ENCODE peak calls at places on chromosomes 5 and 9, in four cellular contexts. Y is fibroblast of lung, D is IMR-90, W is dorsolateral prefrontal cortex. S is an unnamed sample.

GRCh38 chr9:91036826-91037510 is 235.3 kb downstream of the SYK start:
- DNase-seq in W (peak), Y (peak), D (peak), S (peak)

GRCh38 chr5:28523416-28523815 is 1485.0 kb upstream of the CDH9 start:
- DNase-seq in D (no peak), Y (no peak), W (no peak), S (no peak)

GRCh38 chr9:130820135-130820738 is 14.8 kb upstream of the ABL1 start:
- DNase-seq in D (no peak), Y (no peak), W (peak), S (no peak)

GRCh38 chr9:125141251-125141650 is 2.1 kb downstream of the SCAI start:
- DNase-seq in Y (peak), D (peak), W (no peak), S (no peak)

GRCh38 chr9:111644195-111644772 is 13.2 kb downstream of the DNAJC25 start:
- DNase-seq in D (no peak), Y (no peak), W (no peak), S (no peak)

GRCh38 chr9:82168585-82168984 is 180.0 kb downstream of the SPATA31D1 start:
- DNase-seq in Y (peak), D (peak), W (no peak), S (no peak)

GRCh38 chr5:111929892-111930291 is 172.9 kb upstream of the NREP start:
- DNase-seq in W (no peak), D (peak), Y (peak), S (peak)

GRCh38 chr9:18721267-18722079 is 247.5 kb downstream of the ADAMTSL1 start:
- DNase-seq in Y (no peak), W (no peak), D (no peak), S (no peak)

GRCh38 chr9:20831028-20831427 is 147.0 kb downstream of the FOCAD start:
- DNase-seq in W (no peak), Y (no peak), D (no peak), S (no peak)

GRCh38 chr5:145846087-145846486 is 10.9 kb upstream of the PRELID2 start:
- DNase-seq in Y (no peak), W (no peak), D (no peak), S (no peak)

GRCh38 chr5:23428705-23429104 is 78.7 kb upstream of the PRDM9 start:
- DNase-seq in W (no peak), D (no peak), Y (no peak), S (no peak)

GRCh38 chr9:16367605-16368424 is 502.7 kb downstream of the BNC2 start:
- DNase-seq in W (no peak), D (peak), Y (peak), S (no peak)

GRCh38 chr5:60945760-60946253 is 802 bp downstream of the NDUFAF2 start:
- DNase-seq in Y (peak), D (peak), W (no peak), S (no peak)

GRCh38 chr9:124291801-124292396 is 34.1 kb downstream of the NEK6 start:
- DNase-seq in D (no peak), Y (no peak), W (no peak), S (no peak)

GRCh38 chr9:127336086-127336485 is 60.9 kb upstream of the SLC2A8 start:
- DNase-seq in Y (peak), D (peak), W (no peak), S (no peak)

GRCh38 chr9:87128844-87129493 is 181.7 kb upstream of the GAS1 start:
- DNase-seq in W (no peak), D (no peak), Y (no peak), S (no peak)

GRCh38 chr9:134170525-134171315 is 6.4 kb upstream of the RNU6ATAC start:
- DNase-seq in Y (no peak), D (no peak), W (no peak), S (no peak)

GRCh38 chr5:106959447-106959846 is 711.3 kb downstream of the EFNA5 start:
- DNase-seq in W (no peak), Y (peak), D (no peak), S (no peak)

GRCh38 chr5:14212838-14213237 is 69.7 kb downstream of the TRIO start:
- DNase-seq in D (no peak), Y (no peak), W (no peak), S (no peak)

GRCh38 chr5:179858241-179858585 is 404 bp downstream of the MRNIP start:
- DNase-seq in Y (peak), D (peak), W (no peak), S (peak)

GRCh38 chr9:3088166-3088702 is 244.3 kb upstream of the PUM3 start:
- DNase-seq in D (no peak), Y (no peak), W (no peak), S (no peak)

GRCh38 chr9:79570449-79571308 is 1.1 kb upstream of the TLE4 start:
- DNase-seq in D (peak), W (no peak), Y (peak), S (peak)

GRCh38 chr9:111231801-111232580 is 98.0 kb downstream of the OR2K2 start:
- DNase-seq in W (no peak), Y (no peak), D (no peak), S (no peak)

GRCh38 chr5:132480546-132481242 is 9.9 kb downstream of the IRF1 start:
- DNase-seq in W (no peak), D (no peak), Y (no peak), S (no peak)

GRCh38 chr5:132364319-132364718 is 5.2 kb upstream of the SLC22A5 start:
- DNase-seq in W (no peak), D (peak), Y (peak), S (no peak)

GRCh38 chr9:133130721-133131244 is 9.7 kb upstream of the RALGDS start:
- DNase-seq in Y (no peak), D (no peak), W (no peak), S (peak)

GRCh38 chr5:61768692-61769281 is 436.7 kb downstream of the ZSWIM6 start:
- DNase-seq in W (no peak), D (peak), Y (peak), S (no peak)

GRCh38 chr5:66494437-66494836 is 101.8 kb upstream of the MAST4 start:
- DNase-seq in W (no peak), D (no peak), Y (no peak), S (no peak)
- TF ChIP-seq CTCF in W (no peak), D (no peak), Y (no peak), S (no peak)

DNA sequence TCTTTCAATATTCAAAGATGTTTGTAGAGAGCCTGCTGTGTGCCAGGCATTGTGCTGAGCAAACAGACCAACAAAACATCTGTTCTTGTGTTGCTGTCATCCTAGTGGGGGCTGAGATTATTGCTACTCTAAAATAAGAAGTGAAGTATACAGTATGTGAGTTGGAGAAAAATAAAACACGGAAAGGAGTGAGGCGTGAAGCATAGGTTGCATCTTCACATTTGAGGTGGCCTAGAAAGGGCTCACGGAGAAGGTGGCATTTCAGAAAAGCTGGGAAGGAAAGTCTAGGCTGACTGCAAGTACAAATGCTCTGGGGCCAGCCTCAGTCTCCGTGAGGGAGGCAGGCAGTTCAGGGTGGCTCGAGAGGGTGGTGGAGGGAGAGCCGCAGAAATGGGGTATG is 80.3 kb downstream of the CSNK1A1 start:
- DNase-seq in D (no peak), Y (no peak), W (no peak), S (no peak)
- TF ChIP-seq CTCF in D (no peak), Y (no peak), W (no peak), S (no peak)

GRCh38 chr9:7259544-7260241 is 501.9 kb downstream of the KDM4C start:
- DNase-seq in Y (no peak), W (no peak), D (no peak), S (no peak)
- TF ChIP-seq CTCF in Y (peak), W (peak), D (no peak), S (no peak)

GRCh38 chr5:143700994-143701393 is 111.0 kb upstream of the HMHB1 start:
- DNase-seq in D (no peak), W (no peak), Y (no peak), S (no peak)
- TF ChIP-seq CTCF in D (peak), W (no peak), Y (peak), S (no peak)

GRCh38 chr5:82418608-82418950 is 140.4 kb upstream of the RPS23 start:
- DNase-seq in Y (peak), W (no peak), D (no peak), S (no peak)

GRCh38 chr5:82419559-82420332 is 141.6 kb upstream of the RPS23 start:
- DNase-seq in W (no peak), D (no peak), Y (no peak), S (no peak)

GRCh38 chr5:82422001-82422740 is 144.0 kb upstream of the RPS23 start:
- DNase-seq in W (no peak), D (no peak), Y (no peak), S (no peak)

GRCh38 chr5:82422751-82423181 is 144.6 kb upstream of the RPS23 start:
- DNase-seq in W (no peak), D (no peak), Y (peak), S (no peak)

DNA sequence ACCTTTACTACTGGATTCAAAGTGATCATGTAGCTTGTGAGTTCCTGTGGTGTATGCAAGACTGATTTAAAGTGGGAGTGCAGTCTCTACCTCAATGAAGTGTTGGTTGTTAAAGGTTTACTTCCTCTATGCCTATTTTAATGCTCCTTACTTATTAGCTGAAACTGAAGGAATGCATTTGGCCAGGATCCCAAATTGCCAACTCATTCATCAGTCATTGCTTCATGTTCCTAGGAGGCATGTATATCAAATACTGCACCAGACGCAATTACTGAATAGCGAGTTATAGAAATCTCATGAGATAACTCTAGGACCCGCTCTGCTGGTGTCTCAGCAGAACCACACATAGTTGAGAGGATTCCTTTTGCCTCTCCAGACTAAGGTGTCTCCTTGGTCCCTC is 143.0 kb upstream of the RPS23 start:
- DNase-seq in W (no peak), D (peak), Y (peak), S (no peak)
- TF ChIP-seq CTCF in W (no peak), D (peak), Y (peak), S (no peak)

DNA sequence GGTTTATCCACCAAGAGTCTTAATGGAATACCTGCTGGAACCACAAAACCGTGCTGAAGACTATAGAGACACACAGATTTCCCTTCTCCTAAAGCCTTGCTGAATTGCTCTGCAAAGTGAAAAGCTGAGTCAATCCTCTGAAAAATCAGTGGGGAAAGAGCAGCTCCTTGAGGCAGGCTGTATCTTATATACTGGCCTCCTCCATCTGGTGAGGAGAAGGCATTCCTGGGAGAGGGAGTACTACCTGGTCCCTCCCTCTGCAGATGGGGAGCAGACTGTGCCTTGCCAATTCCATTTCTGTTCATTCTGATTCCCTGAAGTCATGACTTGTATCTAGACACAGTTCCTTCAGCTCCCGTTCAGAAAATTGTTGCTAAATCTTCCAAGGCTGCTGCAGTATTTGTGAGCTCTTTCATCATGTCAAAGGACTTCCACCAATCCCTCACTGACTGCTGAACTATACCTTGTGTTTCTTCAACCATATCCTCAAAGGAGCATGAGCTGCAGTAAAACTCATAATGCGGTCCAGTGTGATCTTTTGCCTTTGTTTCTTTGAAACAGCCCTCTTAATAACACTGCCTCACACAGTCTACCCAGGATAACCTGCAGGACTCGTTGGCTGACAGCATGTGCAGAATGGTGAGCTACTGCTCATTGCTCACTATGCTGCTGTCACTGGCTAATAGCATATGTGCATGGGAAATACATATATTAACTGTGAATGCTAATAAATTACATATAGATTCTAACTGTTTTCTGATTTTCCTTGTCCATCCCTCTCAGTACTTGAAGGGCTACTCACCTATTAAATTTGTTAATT is 84.5 kb downstream of the FOXD1 start:
- DNase-seq in W (no peak), Y (peak), D (peak), S (no peak)
- TF ChIP-seq CTCF in W (no peak), Y (no peak), D (peak), S (no peak)

DNA sequence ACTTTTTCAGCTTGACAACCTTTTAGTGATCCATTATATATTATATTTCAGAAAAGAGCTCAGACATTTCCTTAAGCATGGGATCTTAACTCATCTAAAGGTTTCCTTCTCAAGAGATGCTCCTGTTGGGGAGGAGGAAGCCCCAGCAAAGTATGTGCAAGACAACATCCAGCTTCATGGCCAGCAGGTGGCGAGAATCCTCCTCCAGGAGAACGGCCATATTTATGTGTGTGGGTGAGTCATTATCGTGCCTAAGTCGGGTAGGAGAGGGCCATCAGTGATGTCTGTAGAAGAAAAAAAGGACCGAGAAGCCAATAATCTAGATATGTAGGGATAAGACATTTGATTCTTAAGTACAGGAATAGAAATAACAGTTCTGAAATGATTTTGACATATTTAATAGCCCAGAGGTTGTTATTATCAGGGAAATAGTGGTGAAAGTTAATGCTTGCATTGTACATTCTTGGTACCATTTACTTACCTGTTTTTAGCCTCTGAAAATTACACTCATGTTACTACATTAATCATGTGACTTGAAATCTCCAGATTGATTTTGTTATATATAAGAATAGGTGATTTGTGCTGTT is 28.2 kb downstream of the MTRR start:
- DNase-seq in W (no peak), Y (peak), D (peak), S (no peak)
- TF ChIP-seq CTCF in W (no peak), Y (peak), D (peak), S (no peak)

DNA sequence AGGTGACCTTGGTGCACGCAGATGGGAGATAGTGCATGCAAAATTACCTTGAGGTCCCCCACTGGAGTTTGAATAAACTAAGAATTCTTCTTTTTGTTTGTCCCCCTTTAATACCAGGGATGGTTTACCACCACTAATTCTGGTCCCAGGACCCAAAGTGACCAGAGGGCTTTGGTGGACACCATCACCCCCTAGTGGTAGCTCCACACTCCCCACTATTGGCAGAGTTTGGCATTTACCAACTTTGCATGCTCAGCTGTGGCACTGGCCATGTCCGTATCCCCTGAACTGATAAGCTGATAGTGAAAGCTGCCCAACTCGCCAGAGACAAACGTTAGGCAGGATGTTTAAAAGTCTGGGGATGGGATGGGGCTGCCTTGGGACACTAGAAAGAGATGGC is 3.3 kb downstream of the ASTN2 start:
- DNase-seq in Y (peak), D (peak), W (peak), S (no peak)
- TF ChIP-seq CTCF in Y (peak), D (peak), W (peak), S (peak)